ENCODE peak calls at places on chromosome 4, in four cellular contexts. V is SIG-M5, L is colonic mucosa, C is RWPE1. W is an unnamed sample.

GRCh38 chr4:9942139-9942538 is 79.2 kb downstream of the SLC2A9 start:
- DNase-seq in V (no peak), L (no peak), C (no peak), W (no peak)

GRCh38 chr4:7892212-7893019 is 47.2 kb downstream of the AFAP1 start:
- DNase-seq in V (no peak), L (no peak), C (no peak), W (no peak)

GRCh38 chr4:144970597-144970996 is 127.4 kb downstream of the ANAPC10 start:
- DNase-seq in V (no peak), L (no peak), C (no peak), W (no peak)

GRCh38 chr4:168743576-168743975 is 246.7 kb downstream of the PALLD start:
- DNase-seq in V (no peak), L (no peak), C (no peak), W (no peak)

GRCh38 chr4:34676390-34676789 is 1567.9 kb downstream of the ARAP2 start:
- DNase-seq in V (peak), L (no peak), C (no peak), W (no peak)

GRCh38 chr4:105520819-105521790 is 31.3 kb upstream of the ARHGEF38 start:
- DNase-seq in V (no peak), L (peak), C (peak), W (peak)

GRCh38 chr4:113447695-113448265 is 313.8 kb downstream of the CAMK2D start:
- DNase-seq in V (no peak), L (no peak), C (no peak), W (no peak)

GRCh38 chr4:182338731-182339130 is 95.5 kb downstream of the TENM3 start:
- DNase-seq in V (no peak), L (no peak), C (no peak), W (no peak)

GRCh38 chr4:41611881-41612871 is 74.2 kb downstream of the LIMCH1 start:
- DNase-seq in V (no peak), L (peak), C (peak), W (peak)